ENCODE peak calls at places on chromosome 14, in four cellular contexts. W is tibial nerve, O is GM12878, A is spleen. G is an unnamed sample.

GRCh38 chr14:102554835-102555819 is 37.3 kb upstream of the RCOR1 start:
- DNase-seq in O (no peak), A (peak), W (no peak), G (no peak)

GRCh38 chr14:91858536-91859275 is 8.6 kb downstream of the TC2N start:
- DNase-seq in A (no peak), O (no peak), W (no peak), G (no peak)

GRCh38 chr14:101965145-101965531 is 765 bp downstream of the DYNC1H1 start:
- DNase-seq in A (peak), O (no peak), W (peak), G (peak)

GRCh38 chr14:25049559-25050493 is at the start of gene STXBP6:
- DNase-seq in W (peak), O (no peak), A (no peak), G (no peak)

GRCh38 chr14:43532825-43533416 is 974.2 kb downstream of the FSCB start:
- DNase-seq in A (peak), W (no peak), O (no peak), G (no peak)

GRCh38 chr14:51430600-51430999 is 190.6 kb downstream of the TMX1 start:
- DNase-seq in A (no peak), W (no peak), O (no peak), G (no peak)

GRCh38 chr14:71693373-71693772 is 238.9 kb upstream of the RGS6 start:
- DNase-seq in W (no peak), O (no peak), A (no peak), G (no peak)

GRCh38 chr14:92586001-92586947 is 72.7 kb downstream of the RIN3 start:
- DNase-seq in W (no peak), A (peak), O (peak), G (peak)

GRCh38 chr14:64774272-64774671 is 70.0 kb downstream of the PLEKHG3 start:
- DNase-seq in W (no peak), O (no peak), A (peak), G (no peak)

GRCh38 chr14:69842671-69843407 is 36.4 kb upstream of the SMOC1 start:
- DNase-seq in O (no peak), A (no peak), W (no peak), G (no peak)

GRCh38 chr14:54715244-54715643 is 148.3 kb downstream of the SAMD4A start:
- DNase-seq in O (no peak), A (no peak), W (no peak), G (no peak)

GRCh38 chr14:67173719-67174118 is 15.5 kb upstream of the GARIN2 start:
- DNase-seq in W (no peak), O (no peak), A (no peak), G (no peak)

GRCh38 chr14:87805315-87805723 is 187.7 kb downstream of the GALC start:
- DNase-seq in O (no peak), W (peak), A (peak), G (peak)

GRCh38 chr14:53714495-53715389 is 241.9 kb downstream of the BMP4 start:
- DNase-seq in A (no peak), W (no peak), O (no peak), G (no peak)

GRCh38 chr14:76644875-76645518 is 116.3 kb upstream of the VASH1 start:
- DNase-seq in O (no peak), W (no peak), A (no peak), G (peak)

GRCh38 chr14:95480887-95481226 is 35.6 kb downstream of the SYNE3 start:
- DNase-seq in O (no peak), A (no peak), W (no peak), G (no peak)

DNA sequence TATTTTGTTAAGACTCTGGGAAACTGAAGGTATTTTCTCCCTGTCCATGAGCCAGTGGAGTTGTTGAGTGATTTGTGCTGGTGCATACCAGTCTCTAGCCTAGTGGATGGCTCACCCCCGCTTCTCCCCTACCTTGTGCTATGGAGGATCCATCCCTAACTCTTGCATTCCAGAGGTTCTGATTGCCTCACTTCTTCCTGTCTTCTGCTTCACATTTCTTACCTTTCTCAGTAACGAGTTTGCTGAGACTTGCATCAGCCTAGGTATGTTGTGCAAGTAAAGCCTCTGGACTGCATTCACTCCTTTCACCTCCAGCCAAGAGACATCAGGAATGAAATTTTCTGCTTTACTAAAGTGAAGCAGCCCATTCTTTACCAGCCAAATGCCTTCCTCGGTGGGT is 391.5 kb downstream of the ZFP36L1 start:
- DNase-seq in W (no peak), O (no peak), A (no peak), G (no peak)
- TF ChIP-seq POLR2A in W (no peak), O (no peak), A (no peak), G (no peak)

GRCh38 chr14:105071942-105072341 is 6.7 kb upstream of the GPR132 start:
- DNase-seq in A (peak), W (no peak), O (no peak), G (no peak)
- TF ChIP-seq POLR2A in A (no peak), W (no peak), O (no peak), G (no peak)

DNA sequence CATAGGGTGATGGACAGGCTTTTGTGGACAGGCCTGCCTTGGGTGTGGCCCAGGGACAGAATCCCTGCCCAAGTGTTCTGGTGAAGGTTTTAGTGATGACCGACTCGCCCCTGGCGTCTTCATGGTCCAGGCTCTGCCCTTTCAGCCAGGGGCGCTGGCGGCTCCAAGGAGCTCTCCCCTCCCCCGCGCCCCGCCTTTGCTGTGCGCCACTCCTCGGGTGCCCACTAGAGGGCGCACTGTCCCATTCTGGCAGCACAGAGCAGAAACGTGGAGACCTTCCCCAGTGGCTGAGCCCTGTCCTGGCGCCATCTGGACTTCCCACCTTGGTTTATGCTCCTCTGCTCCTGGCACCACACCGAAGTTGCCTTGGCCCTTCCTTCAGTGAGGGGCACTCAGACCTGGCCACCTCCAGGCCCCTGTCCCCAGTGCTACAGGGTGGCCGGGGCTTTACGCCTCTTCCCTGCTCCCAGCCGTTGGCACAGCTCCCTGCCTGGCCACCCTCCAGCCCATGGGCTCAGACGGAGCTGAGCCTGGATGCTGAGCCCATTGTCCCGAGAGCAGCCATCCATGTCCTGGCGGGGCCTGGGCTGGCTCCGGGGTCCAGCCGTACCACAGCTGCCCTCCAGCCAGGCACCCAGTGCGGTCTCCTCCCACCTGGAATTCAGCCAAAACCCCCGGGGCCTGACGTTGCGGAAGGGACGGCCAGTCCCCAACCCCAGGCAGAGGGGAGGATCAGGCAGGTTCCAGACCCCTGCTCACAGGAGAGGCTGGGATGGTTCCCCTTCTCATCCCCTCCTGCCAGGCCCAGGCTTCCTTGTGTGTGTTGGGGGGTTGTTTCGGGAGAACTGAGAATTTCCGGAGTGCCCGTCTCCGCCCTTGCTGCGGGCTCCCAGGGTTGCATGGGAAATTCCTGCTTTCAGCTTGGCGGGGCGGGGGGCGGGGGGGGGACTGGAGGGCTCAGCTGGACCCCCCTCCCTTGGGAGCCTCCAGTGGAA is 5.6 kb upstream of the CRIP1 start:
- DNase-seq in W (peak), A (peak), O (no peak), G (peak)
- TF ChIP-seq POLR2A in W (peak), A (no peak), O (no peak), G (peak)

GRCh38 chr14:105199093-105199492 is 18.0 kb upstream of the NUDT14 start:
- DNase-seq in O (no peak), A (no peak), W (no peak), G (peak)
- TF ChIP-seq POLR2A in O (no peak), A (no peak), W (no peak), G (no peak)

GRCh38 chr14:78196323-78196722 is 26.1 kb downstream of the NRXN3 start:
- DNase-seq in W (no peak), O (no peak), A (no peak), G (no peak)

GRCh38 chr14:78197088-78197487 is 26.9 kb downstream of the NRXN3 start:
- DNase-seq in O (no peak), A (no peak), W (no peak), G (no peak)

DNA sequence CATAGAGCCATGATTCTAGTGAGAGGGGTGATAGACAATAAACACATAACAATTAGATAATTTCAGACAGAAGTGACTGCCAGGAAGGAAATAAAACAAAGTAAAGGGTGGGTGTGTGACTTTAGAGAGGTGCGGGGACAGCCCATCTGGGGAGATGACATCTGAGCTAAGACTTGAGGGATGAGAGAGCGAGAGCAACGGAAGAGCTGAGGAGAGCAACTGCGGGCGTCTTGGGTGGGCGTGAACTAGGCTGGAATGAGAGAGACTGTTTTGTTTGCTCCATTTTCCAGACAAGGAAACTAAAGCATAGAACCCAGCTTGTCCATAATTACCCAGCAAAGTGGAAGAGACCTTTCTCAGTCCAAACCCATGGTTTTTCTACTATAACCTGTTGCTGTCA is 25.3 kb downstream of the NRXN3 start:
- DNase-seq in W (no peak), A (no peak), O (no peak), G (no peak)
- TF ChIP-seq POLR2A in W (no peak), A (no peak), O (no peak), G (no peak)

GRCh38 chr14:100574642-100575031 is 12.6 kb downstream of the BEGAIN start:
- DNase-seq in A (no peak), O (no peak), W (no peak), G (no peak)

GRCh38 chr14:100575266-100575995 is 11.8 kb downstream of the BEGAIN start:
- DNase-seq in O (no peak), A (peak), W (no peak), G (no peak)

GRCh38 chr14:100571837-100572236 is 15.4 kb downstream of the BEGAIN start:
- DNase-seq in O (no peak), W (no peak), A (no peak), G (no peak)

GRCh38 chr14:100573757-100574641 is 13.2 kb downstream of the BEGAIN start:
- DNase-seq in A (no peak), O (no peak), W (no peak), G (no peak)

DNA sequence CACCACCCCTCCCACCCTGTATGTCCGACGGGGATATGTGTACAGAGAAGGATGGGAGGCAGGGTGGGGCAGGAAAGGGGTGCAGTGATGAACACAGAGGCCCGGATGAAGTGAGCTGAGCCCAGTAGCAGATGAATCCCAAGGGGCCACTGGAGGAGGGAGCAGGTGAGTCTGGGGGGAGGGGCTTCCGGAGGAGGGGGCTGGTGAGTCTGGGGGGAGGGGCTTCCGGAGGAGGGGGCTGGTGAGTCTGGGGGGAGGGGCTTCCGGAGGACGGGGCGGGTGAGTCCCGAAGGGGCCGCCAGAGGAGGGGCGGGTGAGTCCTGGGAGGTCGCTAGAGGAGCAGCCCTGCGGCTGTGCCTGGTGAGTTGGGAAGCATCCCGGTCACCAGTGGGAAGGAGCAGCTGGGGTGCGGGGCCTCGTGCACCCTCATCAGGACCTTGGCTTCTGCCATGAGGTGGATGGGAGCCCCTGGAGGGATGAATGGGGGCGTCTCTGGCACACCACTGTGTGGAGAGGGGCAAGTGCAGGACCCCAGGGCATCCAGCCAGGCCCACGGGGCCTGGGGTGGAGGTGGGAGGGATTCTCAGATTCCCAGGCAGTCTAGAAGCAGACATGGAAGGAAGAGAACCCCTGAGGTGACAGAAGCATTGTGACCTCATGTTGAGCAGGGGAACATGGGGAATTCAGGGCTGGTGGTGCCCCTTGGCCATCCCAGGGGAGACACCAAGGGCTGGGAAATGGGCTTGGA is 14.0 kb downstream of the BEGAIN start:
- DNase-seq in A (no peak), O (no peak), W (no peak), G (no peak)
- TF ChIP-seq POLR2A in A (no peak), O (no peak), W (no peak), G (no peak)

GRCh38 chr14:38205949-38206665 is 1.6 kb upstream of the SSTR1 start:
- DNase-seq in O (no peak), A (no peak), W (no peak), G (no peak)
- TF ChIP-seq POLR2A in O (no peak), A (no peak), W (no peak), G (no peak)

GRCh38 chr14:58789756-58790155 is 152.0 kb downstream of the DACT1 start:
- DNase-seq in W (no peak), A (no peak), O (no peak), G (no peak)

GRCh38 chr14:58793096-58793740 is 155.5 kb downstream of the DACT1 start:
- DNase-seq in O (no peak), W (no peak), A (no peak), G (no peak)

GRCh38 chr14:58789106-58789505 is 151.3 kb downstream of the DACT1 start:
- DNase-seq in A (no peak), W (no peak), O (no peak), G (no peak)

GRCh38 chr14:58794993-58795762 is 157.4 kb downstream of the DACT1 start:
- DNase-seq in O (no peak), A (no peak), W (no peak), G (no peak)

GRCh38 chr14:58792421-58792820 is 154.7 kb downstream of the DACT1 start:
- DNase-seq in W (no peak), O (no peak), A (no peak), G (no peak)
- TF ChIP-seq POLR2A in W (no peak), O (no peak), A (no peak), G (no peak)

G was measured in H54.